ENCODE peak calls at places on chromosomes 7 and 10, in seven cellular contexts. H is tibial artery; M is effector memory CD4-positive, alpha-beta T cell; B is upper lobe of right lung; X is cardiac muscle cell; L is left ventricle myocardium inferior; G is CD8-positive, alpha-beta memory T cell. C is an unnamed sample.
A peak's percentile ranks its signal among the peaks of the same experiment; 100 is the strongest.

GRCh38 chr10:108797573-108797972 is 1125.7 kb downstream of the XPNPEP1 start:
- DNase-seq in B (no peak), L (no peak), G (no peak), M (no peak), X (no peak), H (no peak), C (no peak)

GRCh38 chr10:77360121-77360520 is 277.5 kb downstream of the KCNMA1 start:
- DNase-seq in M (no peak), G (no peak), H (no peak), B (no peak), L (no peak), X (no peak), C (no peak)

GRCh38 chr10:103451871-103452713 is at the start of gene CALHM2:
- DNase-seq in G (peak; percentile 31), X (peak; percentile 70), B (peak; percentile 82), L (peak; percentile 80), H (peak; percentile 89), M (peak; percentile 19), C (peak; percentile 65)

GRCh38 chr7:77651544-77652162 is 44.6 kb upstream of the RSBN1L start:
- DNase-seq in B (no peak), X (peak; percentile 50), M (peak; percentile 3), L (no peak), H (no peak), G (peak; percentile 26), C (peak; percentile 64)

GRCh38 chr10:16117305-16117695 is 257.0 kb upstream of the MINDY3 start:
- DNase-seq in H (no peak), B (no peak), G (no peak), L (no peak), M (no peak), X (no peak), C (no peak)

GRCh38 chr7:104960741-104961479 is 53.1 kb upstream of the KMT2E start:
- DNase-seq in G (no peak), M (no peak), B (no peak), X (no peak), H (peak; percentile 80), L (no peak), C (no peak)

GRCh38 chr7:106480616-106481031 is 180.3 kb downstream of the CCDC71L start:
- DNase-seq in X (no peak), B (no peak), G (no peak), M (no peak), L (no peak), H (no peak), C (no peak)

GRCh38 chr10:79336739-79337138 is 10.5 kb upstream of the PPIF start:
- DNase-seq in M (no peak), X (no peak), B (peak; percentile 6), G (no peak), H (no peak), L (no peak), C (no peak)

GRCh38 chr10:60778214-60778977 is at the start of gene CDK1:
- DNase-seq in H (peak; percentile 98), B (peak; percentile 97), G (peak; percentile 94), L (peak; percentile 96), M (peak; percentile 91), X (peak; percentile 99), C (peak; percentile 90)

GRCh38 chr7:80724249-80724871 is 85.9 kb downstream of the CD36 start:
- DNase-seq in H (no peak), X (peak; percentile 9), L (no peak), G (no peak), M (no peak), B (no peak), C (no peak)

GRCh38 chr10:77670817-77671443 is 33.3 kb upstream of the KCNMA1 start:
- DNase-seq in M (no peak), X (no peak), H (no peak), L (no peak), G (no peak), B (no peak), C (no peak)

GRCh38 chr7:48365010-48365409 is 193.8 kb downstream of the ABCA13 start:
- DNase-seq in L (no peak), G (no peak), H (no peak), M (no peak), X (no peak), B (no peak), C (no peak)

GRCh38 chr10:63265646-63266207 is 132.6 kb downstream of the NRBF2 start:
- DNase-seq in M (no peak), B (no peak), H (no peak), X (no peak), G (no peak), L (no peak), C (no peak)

GRCh38 chr7:23235688-23236280 is 10.8 kb upstream of the GPNMB start:
- DNase-seq in G (no peak), B (no peak), X (no peak), L (peak; percentile 51), H (no peak), M (no peak), C (no peak)

GRCh38 chr7:18040196-18040595 is 12.6 kb upstream of the PRPS1L1 start:
- DNase-seq in X (no peak), G (no peak), H (no peak), L (no peak), M (no peak), B (no peak), C (no peak)

GRCh38 chr7:139294951-139295555 is 46.1 kb upstream of the FMC1 start:
- DNase-seq in B (no peak), G (no peak), H (no peak), X (no peak), M (no peak), L (no peak), C (no peak)

GRCh38 chr7:80249619-80250305 is 115.1 kb downstream of the GNAI1 start:
- DNase-seq in M (no peak), H (no peak), B (no peak), L (no peak), G (no peak), X (no peak), C (no peak)

DNA sequence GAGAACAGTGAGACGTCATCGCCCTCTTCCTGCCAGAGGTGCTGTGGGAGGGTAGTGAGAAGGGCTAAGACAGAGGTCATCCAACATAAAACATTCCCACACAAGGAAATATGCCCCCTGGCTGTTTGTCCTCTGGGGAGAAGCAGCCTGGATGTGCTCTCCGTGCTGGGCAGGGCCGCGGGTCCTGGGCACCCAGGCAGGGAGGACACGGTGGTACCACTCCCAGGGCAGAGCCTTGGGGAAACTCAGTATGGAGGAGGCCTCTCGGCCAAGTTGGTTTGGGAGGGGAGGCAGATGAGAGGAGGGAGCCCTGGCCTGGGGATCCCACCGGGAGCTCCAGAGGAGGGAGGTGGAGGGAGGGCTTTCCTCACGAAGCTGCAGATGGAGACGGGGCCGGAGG is 129.4 kb downstream of the GLRX3 start:
- DNase-seq in M (no peak), X (no peak), H (no peak), B (no peak), L (no peak), G (no peak), C (no peak)
- H3K9me3 ChIP-seq in M (no peaks in the 10 kb centered on the region), X (no peaks in the 10 kb centered on the region), H (no peaks in the 10 kb centered on the region), B (no peaks in the 10 kb centered on the region), L (peaks cover 14% of the 10 kb centered on the region), G (no peaks in the 10 kb centered on the region), C (no peaks in the 10 kb centered on the region)

GRCh38 chr7:32242436-32242835 is 172.2 kb upstream of the PDE1C start:
- DNase-seq in L (no peak), X (no peak), H (no peak), G (no peak), M (no peak), B (no peak), C (no peak)

GRCh38 chr7:32241636-32242035 is 171.4 kb upstream of the PDE1C start:
- DNase-seq in G (no peak), L (no peak), M (no peak), X (no peak), H (no peak), B (no peak), C (no peak)

GRCh38 chr7:32243891-32244290 is 173.7 kb upstream of the PDE1C start:
- DNase-seq in X (no peak), B (no peak), H (no peak), L (no peak), M (no peak), G (no peak), C (no peak)

GRCh38 chr7:32244806-32245345 is 174.7 kb upstream of the PDE1C start:
- DNase-seq in M (no peak), G (no peak), B (no peak), H (no peak), X (no peak), L (no peak), C (no peak)

DNA sequence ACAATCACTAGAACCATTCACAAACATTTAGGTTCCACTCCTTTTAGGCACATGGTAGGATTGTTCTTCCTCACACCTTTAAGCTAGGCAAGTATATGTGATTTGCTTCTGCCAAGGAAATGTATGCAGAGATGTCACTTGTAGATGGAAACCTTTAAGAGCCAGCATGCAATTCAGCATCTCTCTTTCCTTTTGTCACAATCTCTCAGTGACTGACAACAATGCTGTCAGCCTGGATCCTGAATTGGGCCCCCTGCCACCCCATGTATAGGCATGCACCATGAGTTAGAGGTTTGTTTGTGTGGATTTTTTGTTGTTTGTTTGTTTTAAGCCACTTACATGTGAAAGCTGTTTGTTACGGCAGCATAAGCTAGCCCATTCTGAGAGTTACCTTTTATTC is 169.6 kb upstream of the PDE1C start:
- DNase-seq in B (no peak), G (no peak), M (no peak), H (no peak), L (no peak), X (no peak), C (no peak)
- H3K4me1 ChIP-seq in B (no peaks in the 10 kb centered on the region), G (no peaks in the 10 kb centered on the region), M (no peaks in the 10 kb centered on the region), H (no peaks in the 10 kb centered on the region), L (peaks cover 4% of the 10 kb centered on the region), X (no peaks in the 10 kb centered on the region), C (no peaks in the 10 kb centered on the region)

DNA sequence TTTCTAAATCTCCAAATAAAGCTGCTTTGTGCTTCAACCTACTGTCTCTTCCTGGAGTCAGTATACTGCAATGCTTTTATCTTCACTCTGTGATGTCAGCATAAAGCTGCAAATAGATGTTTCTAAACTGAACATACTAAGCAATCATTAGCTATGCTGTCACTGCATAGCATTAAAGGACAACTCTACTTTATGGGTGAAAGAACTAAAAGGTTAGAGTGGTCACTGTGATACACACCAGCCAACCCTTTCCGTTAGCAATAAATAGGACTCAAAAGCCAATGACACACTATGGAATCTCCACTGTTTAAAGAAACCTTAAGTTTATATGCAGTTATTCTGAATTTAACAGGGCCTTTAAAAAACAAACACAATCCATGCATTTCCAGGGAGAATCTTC is 1.8 kb downstream of the CCDC186 start:
- DNase-seq in B (no peak), H (no peak), M (no peak), X (no peak), L (no peak), G (no peak), C (no peak)
- H3K4me3 ChIP-seq in B (peak overlapping the region; percentile 84), H (peak overlapping the region; percentile 77), M (peak overlapping the region; percentile 89), X (peak overlapping the region; percentile 87), L (peak overlapping the region; percentile 86), G (no peak overlapping the region), C (peak overlapping the region; percentile 98)

GRCh38 chr7:14381306-14381705 is 391.8 kb upstream of the ETV1 start:
- DNase-seq in B (no peak), M (no peak), H (no peak), G (no peak), L (no peak), X (no peak), C (no peak)

GRCh38 chr7:14377646-14378266 is 388.3 kb upstream of the ETV1 start:
- DNase-seq in G (no peak), M (no peak), B (no peak), X (no peak), L (no peak), H (no peak), C (no peak)

GRCh38 chr7:14376711-14377110 is 387.2 kb upstream of the ETV1 start:
- DNase-seq in L (no peak), B (no peak), M (no peak), H (no peak), X (no peak), G (no peak), C (no peak)

GRCh38 chr7:14381936-14382335 is 392.5 kb upstream of the ETV1 start:
- DNase-seq in B (no peak), L (no peak), H (no peak), G (no peak), X (no peak), M (no peak), C (no peak)

GRCh38 chr7:14380881-14381280 is 391.4 kb upstream of the ETV1 start:
- DNase-seq in H (no peak), M (no peak), L (no peak), B (no peak), X (no peak), G (no peak), C (no peak)
- H3K9me3 ChIP-seq in H (no peaks in the 10 kb centered on the region), M (no peaks in the 10 kb centered on the region), L (no peaks in the 10 kb centered on the region), B (no peaks in the 10 kb centered on the region), X (no peaks in the 10 kb centered on the region), G (no peaks in the 10 kb centered on the region), C (no peaks in the 10 kb centered on the region)

C was measured in CD4-positive, CD25-positive, alpha-beta regulatory T cell.